ENCODE peak calls at places on chromosomes 2 and 18, in four cellular contexts. K is PC-9, N is GM13977, Z is IMR-90. D is an unnamed sample.

GRCh38 chr2:67752964-67753363 is 309.8 kb downstream of the C1D start:
- DNase-seq in K (no peak), N (no peak), Z (peak), D (no peak)

GRCh38 chr2:235009081-235009480 is 57.3 kb downstream of the SH3BP4 start:
- DNase-seq in K (no peak), N (no peak), Z (no peak), D (no peak)

GRCh38 chr2:216653931-216654365 is 20.7 kb downstream of the IGFBP2 start:
- DNase-seq in K (no peak), N (no peak), Z (peak), D (peak)

GRCh38 chr2:178279142-178279541 is 84.8 kb downstream of the OSBPL6 start:
- DNase-seq in K (peak), N (no peak), Z (peak), D (peak)

GRCh38 chr2:200773083-200773482 is 38.6 kb upstream of the BZW1 start:
- DNase-seq in K (no peak), N (no peak), Z (no peak), D (no peak)

GRCh38 chr2:226080323-226080722 is 680.8 kb downstream of the NYAP2 start:
- DNase-seq in K (no peak), N (no peak), Z (peak), D (no peak)

GRCh38 chr2:146135245-146135644 is 1615.3 kb upstream of the ZEB2 start:
- DNase-seq in K (no peak), N (no peak), Z (no peak), D (no peak)

GRCh38 chr2:239159476-239159911 is 241.3 kb downstream of the HDAC4 start:
- DNase-seq in K (no peak), N (no peak), Z (no peak), D (no peak)

GRCh38 chr2:43305537-43305936 is 79.1 kb upstream of the ZFP36L2 start:
- DNase-seq in K (no peak), N (no peak), Z (no peak), D (no peak)

GRCh38 chr2:71926860-71927756 is 220.6 kb downstream of the CYP26B1 start:
- DNase-seq in K (no peak), N (peak), Z (no peak), D (no peak)

GRCh38 chr18:72544092-72544886 is at the start of gene CBLN2:
- DNase-seq in K (no peak), N (peak), Z (peak), D (no peak)

GRCh38 chr2:760001-760400 is 82.8 kb upstream of the TMEM18 start:
- DNase-seq in K (no peak), N (no peak), Z (no peak), D (no peak)

GRCh38 chr2:17539993-17540812 is at the start of gene VSNL1:
- DNase-seq in K (peak), N (peak), Z (peak), D (peak)

GRCh38 chr18:6994719-6995430 is 122.7 kb downstream of the LAMA1 start:
- DNase-seq in K (no peak), N (no peak), Z (no peak), D (no peak)

GRCh38 chr2:148701877-148702276 is 57.3 kb downstream of the EPC2 start:
- DNase-seq in K (no peak), N (no peak), Z (no peak), D (no peak)

GRCh38 chr2:17877811-17878221 is 651 bp upstream of the KCNS3 start:
- DNase-seq in K (no peak), N (peak), Z (no peak), D (no peak)

GRCh38 chr2:219172231-219173154 is 2.7 kb upstream of the SLC23A3 start:
- DNase-seq in K (no peak), N (no peak), Z (no peak), D (no peak)

GRCh38 chr2:144659731-144660275 is 139.9 kb upstream of the ZEB2 start:
- DNase-seq in K (no peak), N (no peak), Z (peak), D (no peak)

GRCh38 chr18:48994044-48994651 is 43.4 kb upstream of the SMAD7 start:
- DNase-seq in K (peak), N (no peak), Z (peak), D (no peak)

GRCh38 chr18:9047715-9048114 is 54.8 kb upstream of the NDUFV2 start:
- DNase-seq in K (no peak), N (no peak), Z (no peak), D (no peak)

GRCh38 chr2:56754066-56754615 is 570.4 kb downstream of the CCDC85A start:
- DNase-seq in K (no peak), N (no peak), Z (no peak), D (no peak)

GRCh38 chr2:236012155-236012554 is 156.0 kb downstream of the GBX2 start:
- DNase-seq in K (no peak), N (no peak), Z (no peak), D (no peak)

GRCh38 chr2:39778233-39778632 is 825 bp downstream of the THUMPD2 start:
- DNase-seq in K (no peak), N (no peak), Z (no peak), D (no peak)

GRCh38 chr2:72605836-72606442 is 219.9 kb downstream of the EXOC6B start:
- DNase-seq in K (no peak), N (peak), Z (peak), D (no peak)

GRCh38 chr2:10427568-10427975 is 20.6 kb downstream of the ODC1 start:
- DNase-seq in K (no peak), N (no peak), Z (no peak), D (no peak)

GRCh38 chr2:127700527-127701192 is 637 bp upstream of the SFT2D3 start:
- DNase-seq in K (peak), N (peak), Z (no peak), D (no peak)

GRCh38 chr2:128746356-128746755 is 427.7 kb upstream of the HS6ST1 start:
- DNase-seq in K (no peak), N (no peak), Z (peak), D (no peak)

GRCh38 chr2:98281607-98282006 is 64.6 kb upstream of the CNGA3 start:
- DNase-seq in K (no peak), N (no peak), Z (no peak), D (no peak)

GRCh38 chr2:134718095-134718955 is 475 bp downstream of the TMEM163 start:
- DNase-seq in K (no peak), N (peak), Z (no peak), D (no peak)

GRCh38 chr2:24559714-24560113 is 68.7 kb downstream of the NCOA1 start:
- DNase-seq in K (no peak), N (no peak), Z (peak), D (peak)

D was measured in foreskin melanocyte.